ENCODE peak calls at places on chromosomes 5 and 9, in six cellular contexts. K, L, B, N, T and H are unnamed samples.

GRCh38 chr5:180116441-180117377 is 45.1 kb upstream of the RNF130 start:
- DNase-seq in T (no peak), N (no peak), K (peak; percentile 67), B (no peak), L (peak; percentile 71), H (no peak)

GRCh38 chr5:184461-184860 is 6.8 kb upstream of the LRRC14B start:
- DNase-seq in L (no peak), N (no peak), B (no peak), T (no peak), K (no peak), H (no peak)

GRCh38 chr9:78386746-78387145 is 89.8 kb downstream of the PSAT1 start:
- DNase-seq in B (no peak), N (no peak), T (no peak), K (no peak), L (no peak), H (no peak)

GRCh38 chr9:79667716-79668458 is 96.1 kb downstream of the TLE4 start:
- DNase-seq in N (no peak), K (peak; percentile 25), B (no peak), T (no peak), L (no peak), H (no peak)

GRCh38 chr9:130264414-130265350 is 878 bp upstream of the HMCN2 start:
- DNase-seq in N (no peak), K (no peak), L (peak; percentile 68), T (no peak), B (no peak), H (no peak)

GRCh38 chr5:111375645-111376044 is 136.7 kb downstream of the STARD4 start:
- DNase-seq in K (no peak), T (no peak), N (no peak), B (no peak), L (no peak), H (no peak)

GRCh38 chr5:162324356-162324755 is 256.8 kb downstream of the GABRG2 start:
- DNase-seq in N (no peak), K (no peak), T (no peak), L (no peak), B (no peak), H (no peak)

GRCh38 chr5:141898448-141899094 is 20.4 kb upstream of the PCDH1 start:
- DNase-seq in N (no peak), B (no peak), T (no peak), K (no peak), L (no peak), H (no peak)

GRCh38 chr5:148910216-148910615 is 83.8 kb downstream of the ADRB2 start:
- DNase-seq in L (no peak), B (no peak), N (no peak), K (no peak), T (no peak), H (no peak)

GRCh38 chr5:109196486-109196885 is 213.3 kb downstream of the PJA2 start:
- DNase-seq in K (no peak), T (no peak), N (no peak), L (no peak), B (no peak), H (no peak)

GRCh38 chr5:80711938-80712337 is 57.2 kb upstream of the DHFR start:
- DNase-seq in B (peak; percentile 19), L (no peak), T (no peak), N (no peak), K (peak; percentile 31), H (no peak)

GRCh38 chr5:111772456-111772855 is 15.5 kb upstream of the NREP start:
- DNase-seq in T (no peak), L (no peak), B (no peak), N (no peak), K (peak; percentile 12), H (no peak)

GRCh38 chr5:37043693-37044092 is 167.1 kb downstream of the NIPBL start:
- DNase-seq in K (no peak), N (no peak), T (no peak), B (no peak), L (no peak), H (no peak)

GRCh38 chr9:130039504-130040147 is 3.4 kb downstream of the FNBP1 start:
- DNase-seq in B (no peak), K (no peak), N (no peak), T (no peak), L (no peak), H (no peak)

GRCh38 chr9:33187519-33188218 is 20.5 kb upstream of the B4GALT1 start:
- DNase-seq in L (no peak), K (no peak), N (no peak), T (no peak), B (no peak), H (no peak)

GRCh38 chr9:22041329-22041728 is 32.2 kb upstream of the CDKN2B start:
- DNase-seq in B (no peak), L (no peak), K (no peak), N (no peak), T (no peak), H (no peak)

DNA sequence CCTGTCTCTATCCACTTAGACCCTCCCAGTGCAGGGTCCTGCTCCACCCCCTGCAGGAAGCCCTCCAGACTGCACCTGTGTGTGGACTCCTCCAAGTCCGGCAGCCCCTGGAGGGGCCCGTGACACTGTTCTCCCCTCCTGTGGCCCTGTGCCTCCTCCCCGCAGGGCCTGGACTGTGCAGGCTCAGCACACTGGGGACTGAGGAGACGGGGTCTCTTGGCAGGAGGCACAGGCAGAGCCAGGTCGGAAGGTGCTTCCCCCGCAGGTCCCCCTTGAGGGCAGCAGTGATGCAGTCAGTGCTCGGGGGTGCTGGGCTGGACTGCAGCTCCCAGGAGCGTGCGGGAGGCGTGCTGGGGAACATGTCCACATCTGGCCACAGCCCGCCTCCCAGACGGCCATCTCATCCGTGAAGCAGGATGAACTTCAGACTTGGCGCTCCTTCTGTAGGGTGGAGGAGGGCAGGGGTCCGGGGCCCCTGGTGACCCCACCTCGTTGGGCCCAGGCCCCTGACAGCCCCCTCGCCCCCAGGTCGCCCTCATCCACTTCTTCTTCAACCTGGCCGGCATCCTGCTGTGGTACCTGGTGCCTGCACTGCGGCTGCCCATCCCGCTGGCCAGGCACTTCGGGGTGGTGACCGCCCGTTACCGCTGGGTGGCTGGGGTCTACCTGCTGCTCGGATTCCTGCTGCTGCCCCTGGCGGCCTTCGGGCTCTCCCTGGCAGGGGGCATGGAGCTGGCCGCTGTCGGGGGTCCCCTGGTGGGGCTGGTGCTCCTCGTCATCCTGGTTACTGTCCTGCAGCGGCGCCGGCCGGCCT is 4.9 kb downstream of the SLC34A3 start:
- DNase-seq in K (no peak), T (no peak), N (no peak), B (no peak), L (no peak), H (no peak)
- TF ChIP-seq CTCF in K (no peak), T (no peak), N (no peak), B (no peak), L (no peak), H (no peak)

GRCh38 chr5:172868436-172868923 is 34.4 kb downstream of the ERGIC1 start:
- DNase-seq in B (peak; percentile 31), L (no peak), N (no peak), K (peak; percentile 64), T (peak; percentile 56), H (no peak)

GRCh38 chr5:172867761-172868435 is 33.8 kb downstream of the ERGIC1 start:
- DNase-seq in T (no peak), L (no peak), K (no peak), N (no peak), B (no peak), H (no peak)

GRCh38 chr5:172866378-172866777 is 32.3 kb downstream of the ERGIC1 start:
- DNase-seq in L (no peak), N (no peak), T (no peak), K (no peak), B (no peak), H (no peak)

GRCh38 chr5:172868924-172869565 is 35.0 kb downstream of the ERGIC1 start:
- DNase-seq in B (peak; percentile 21), N (peak; percentile 67), T (peak; percentile 95), K (peak; percentile 83), L (peak; percentile 94), H (peak; percentile 75)

DNA sequence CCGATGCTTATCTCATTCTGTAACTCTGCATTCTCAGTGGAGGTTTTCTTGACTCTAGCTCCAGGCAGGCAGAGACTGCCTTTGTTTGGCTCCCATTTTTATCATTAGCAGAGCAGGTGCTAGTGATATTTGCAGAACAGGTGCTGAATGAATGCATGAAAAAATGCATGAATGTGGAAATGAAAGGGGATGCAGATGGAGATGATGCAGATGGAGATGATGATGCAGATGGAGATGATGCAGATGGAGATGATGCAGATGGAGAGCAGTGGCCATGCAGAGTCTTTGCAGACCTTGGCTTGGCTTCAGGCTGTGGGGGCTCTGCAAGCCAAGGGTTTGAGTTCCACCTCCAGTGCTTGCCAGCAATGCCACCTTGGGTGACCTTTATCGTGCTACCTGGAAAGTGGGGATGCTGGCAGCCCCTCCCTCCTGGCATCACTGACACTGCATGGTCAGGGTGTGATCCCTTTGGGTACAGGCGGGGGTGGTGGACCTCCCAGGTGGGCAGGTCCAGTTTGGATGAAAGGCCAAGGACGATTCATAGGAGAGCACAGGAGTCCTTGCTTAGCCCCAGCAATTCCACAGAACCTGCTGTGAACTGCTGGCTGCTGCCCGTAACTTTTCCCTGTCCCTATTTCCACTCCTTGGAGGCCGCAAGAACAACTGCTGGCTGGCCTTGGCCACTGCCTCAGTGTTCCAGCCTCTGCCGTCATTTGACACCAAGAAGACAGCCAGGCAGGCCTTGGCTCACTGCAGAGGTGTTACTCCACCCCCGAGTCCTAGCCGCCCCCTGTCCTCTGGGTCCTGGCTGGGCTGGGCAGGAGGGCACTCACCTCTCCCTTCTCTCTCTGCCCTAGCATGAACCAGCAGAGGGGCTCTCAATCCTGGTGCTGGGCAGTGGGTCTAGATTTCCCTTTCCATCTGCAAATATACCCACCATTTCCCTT is 33.0 kb downstream of the ERGIC1 start:
- DNase-seq in B (no peak), L (peak; percentile 91), K (no peak), T (peak; percentile 92), N (no peak), H (no peak)
- H3K4me3 ChIP-seq in B (no peak overlapping the region), L (no peak overlapping the region), K (peak overlapping the region; percentile 14), T (no peak overlapping the region), N (no peak overlapping the region), H (no peak overlapping the region)

GRCh38 chr9:75054373-75055001 is 26.4 kb upstream of the CARNMT1 start:
- DNase-seq in L (no peak), T (peak; percentile 21), B (no peak), N (no peak), K (no peak), H (no peak)

GRCh38 chr9:75046725-75047345 is 18.7 kb upstream of the CARNMT1 start:
- DNase-seq in L (no peak), T (no peak), B (no peak), N (no peak), K (no peak), H (no peak)

GRCh38 chr9:75047506-75047905 is 19.4 kb upstream of the CARNMT1 start:
- DNase-seq in B (no peak), L (no peak), T (no peak), N (no peak), K (no peak), H (no peak)

GRCh38 chr9:75053869-75054268 is 25.8 kb upstream of the CARNMT1 start:
- DNase-seq in K (no peak), L (no peak), B (no peak), T (no peak), N (no peak), H (no peak)

DNA sequence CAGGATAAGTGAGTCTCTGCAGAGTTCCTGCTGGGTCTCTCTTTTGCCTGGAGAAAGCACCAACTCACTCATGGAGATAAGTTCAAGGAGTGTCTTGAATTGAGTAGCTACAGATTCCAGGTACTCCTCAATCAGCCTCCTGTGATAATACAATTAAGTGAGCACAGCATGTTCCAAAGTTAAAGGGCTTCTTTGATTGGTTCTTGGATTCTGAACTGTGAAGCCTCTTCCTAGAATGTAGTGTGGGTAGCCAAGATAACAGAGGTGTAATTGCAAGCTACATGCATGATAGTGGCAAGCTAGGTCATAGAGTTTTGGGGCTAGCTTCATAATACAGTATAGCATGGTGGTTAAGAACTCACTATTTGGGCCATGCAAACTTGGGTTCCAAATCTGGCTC is 23.2 kb upstream of the CARNMT1 start:
- DNase-seq in N (no peak), T (no peak), B (no peak), L (no peak), K (no peak), H (no peak)
- TF ChIP-seq POLR2A in N (no peak), T (no peak), B (no peak), L (no peak), K (no peak), H (no peak)

GRCh38 chr5:176405656-176406435 is 10.5 kb downstream of the CLTB start:
- DNase-seq in L (peak; percentile 53), N (peak; percentile 56), B (no peak), K (no peak), T (no peak), H (no peak)
- TF ChIP-seq CTCF in L (no peak), N (peak; percentile 32), B (no peak), K (peak; percentile 16), T (no peak), H (no peak)